ENCODE peak calls at places on chromosome 17, in eight cellular contexts. O, M, N, L, J, S, C and B are unnamed samples.

GRCh38 chr17:17305282-17305801 is 2.2 kb downstream of the NT5M start:
- DNase-seq in O (no peak), M (peak), N (no peak), L (peak), J (no peak), S (no peak), C (no peak), B (no peak)

GRCh38 chr17:29376667-29377268 is 13.4 kb upstream of the TAOK1 start:
- DNase-seq in O (no peak), M (no peak), N (peak), L (no peak), J (no peak), S (no peak), C (peak), B (no peak)

GRCh38 chr17:37206299-37206698 is 169.5 kb upstream of the C17orf78 start:
- DNase-seq in O (no peak), M (no peak), N (no peak), L (no peak), J (no peak), S (no peak), C (no peak), B (no peak)

GRCh38 chr17:35797370-35797769 is 1.9 kb upstream of the MMP28 start:
- DNase-seq in O (no peak), M (no peak), N (no peak), L (no peak), J (no peak), S (no peak), C (no peak), B (no peak)

GRCh38 chr17:62656446-62656845 is 29.0 kb downstream of the MRC2 start:
- DNase-seq in O (no peak), M (no peak), N (peak), L (no peak), J (no peak), S (no peak), C (no peak), B (no peak)

GRCh38 chr17:32609085-32609484 is 122.3 kb downstream of the CDK5R1 start:
- DNase-seq in O (no peak), M (peak), N (peak), L (peak), J (no peak), S (no peak), C (no peak), B (no peak)

GRCh38 chr17:4721203-4722135 is 9.8 kb upstream of the MED11 start:
- DNase-seq in O (peak), M (peak), N (peak), L (no peak), J (no peak), S (no peak), C (no peak), B (no peak)

GRCh38 chr17:51064061-51064735 is 56.5 kb downstream of the SPAG9 start:
- DNase-seq in O (peak), M (no peak), N (no peak), L (no peak), J (no peak), S (no peak), C (no peak), B (no peak)

GRCh38 chr17:30554839-30555751 is 77.9 kb downstream of the GOSR1 start:
- DNase-seq in O (peak), M (peak), N (no peak), L (peak), J (no peak), S (no peak), C (no peak), B (no peak)

GRCh38 chr17:75242461-75243042 is 18.9 kb downstream of the GGA3 start:
- DNase-seq in O (no peak), M (peak), N (no peak), L (peak), J (no peak), S (no peak), C (no peak), B (no peak)

GRCh38 chr17:43723697-43724359 is 34.8 kb downstream of the SOST start:
- DNase-seq in O (no peak), M (no peak), N (peak), L (no peak), J (no peak), S (peak), C (no peak), B (no peak)

GRCh38 chr17:45812102-45812501 is 28.0 kb downstream of the CRHR1 start:
- DNase-seq in O (no peak), M (no peak), N (no peak), L (peak), J (no peak), S (no peak), C (no peak), B (no peak)

GRCh38 chr17:40952675-40953074 is 14.1 kb downstream of the KRT39 start:
- DNase-seq in O (no peak), M (no peak), N (no peak), L (no peak), J (no peak), S (no peak), C (no peak), B (no peak)

GRCh38 chr17:38893612-38894011 is 23.8 kb downstream of the LASP1 start:
- DNase-seq in O (peak), M (no peak), N (peak), L (no peak), J (no peak), S (no peak), C (no peak), B (no peak)

GRCh38 chr17:67687541-67687940 is 30.2 kb upstream of the NOL11 start:
- DNase-seq in O (no peak), M (no peak), N (no peak), L (no peak), J (no peak), S (no peak), C (no peak), B (no peak)

GRCh38 chr17:5825717-5826330 is 241.5 kb upstream of the NLRP1 start:
- DNase-seq in O (peak), M (no peak), N (no peak), L (no peak), J (no peak), S (no peak), C (no peak), B (no peak)

GRCh38 chr17:72945468-72945867 is 147.0 kb downstream of the SLC39A11 start:
- DNase-seq in O (no peak), M (no peak), N (no peak), L (no peak), J (no peak), S (no peak), C (peak), B (no peak)

GRCh38 chr17:2030779-2031163 is 818 bp downstream of the DPH1 start:
- DNase-seq in O (no peak), M (no peak), N (no peak), L (no peak), J (no peak), S (no peak), C (no peak), B (peak)

GRCh38 chr17:31327534-31328526 is 6.4 kb upstream of the EVI2A start:
- DNase-seq in O (no peak), M (no peak), N (no peak), L (no peak), J (no peak), S (no peak), C (no peak), B (no peak)

GRCh38 chr17:77297693-77298666 is 157.2 kb downstream of the SEC14L1 start:
- DNase-seq in O (no peak), M (no peak), N (no peak), L (no peak), J (no peak), S (no peak), C (no peak), B (no peak)

GRCh38 chr17:58337600-58338453 is 9.2 kb upstream of the TSPOAP1 start:
- DNase-seq in O (no peak), M (peak), N (peak), L (peak), J (no peak), S (peak), C (peak), B (peak)

GRCh38 chr17:76918811-76919210 is 50.6 kb downstream of the MGAT5B start:
- DNase-seq in O (no peak), M (no peak), N (no peak), L (no peak), J (no peak), S (no peak), C (peak), B (no peak)

GRCh38 chr17:50514936-50515702 is 6.9 kb downstream of the MYCBPAP start:
- DNase-seq in O (no peak), M (no peak), N (peak), L (no peak), J (no peak), S (peak), C (no peak), B (no peak)

GRCh38 chr17:82655523-82655922 is 7.3 kb upstream of the WDR45B start:
- DNase-seq in O (no peak), M (peak), N (peak), L (no peak), J (no peak), S (no peak), C (no peak), B (no peak)
- H3K27ac ChIP-seq in O (no peak), M (peak), N (peak), L (no peak), J (no peak), S (no peak), C (no peak), B (no peak)

GRCh38 chr17:64243340-64243739 is 19.7 kb downstream of the TEX2 start:
- DNase-seq in O (no peak), M (no peak), N (no peak), L (no peak), J (no peak), S (no peak), C (no peak), B (no peak)

GRCh38 chr17:64240261-64240740 is 22.8 kb downstream of the TEX2 start:
- DNase-seq in O (no peak), M (no peak), N (peak), L (no peak), J (no peak), S (no peak), C (no peak), B (no peak)

GRCh38 chr17:64244165-64244564 is 18.9 kb downstream of the TEX2 start:
- DNase-seq in O (no peak), M (no peak), N (no peak), L (no peak), J (no peak), S (no peak), C (no peak), B (no peak)

GRCh38 chr17:64242633-64243032 is 20.4 kb downstream of the TEX2 start:
- DNase-seq in O (no peak), M (no peak), N (no peak), L (no peak), J (no peak), S (no peak), C (no peak), B (no peak)

GRCh38 chr17:64240741-64241347 is 22.2 kb downstream of the TEX2 start:
- DNase-seq in O (peak), M (peak), N (peak), L (no peak), J (no peak), S (peak), C (no peak), B (peak)
- H3K27ac ChIP-seq in O (no peak), M (peak), N (peak), L (no peak), J (peak), S (peak), C (no peak), B (peak)

DNA sequence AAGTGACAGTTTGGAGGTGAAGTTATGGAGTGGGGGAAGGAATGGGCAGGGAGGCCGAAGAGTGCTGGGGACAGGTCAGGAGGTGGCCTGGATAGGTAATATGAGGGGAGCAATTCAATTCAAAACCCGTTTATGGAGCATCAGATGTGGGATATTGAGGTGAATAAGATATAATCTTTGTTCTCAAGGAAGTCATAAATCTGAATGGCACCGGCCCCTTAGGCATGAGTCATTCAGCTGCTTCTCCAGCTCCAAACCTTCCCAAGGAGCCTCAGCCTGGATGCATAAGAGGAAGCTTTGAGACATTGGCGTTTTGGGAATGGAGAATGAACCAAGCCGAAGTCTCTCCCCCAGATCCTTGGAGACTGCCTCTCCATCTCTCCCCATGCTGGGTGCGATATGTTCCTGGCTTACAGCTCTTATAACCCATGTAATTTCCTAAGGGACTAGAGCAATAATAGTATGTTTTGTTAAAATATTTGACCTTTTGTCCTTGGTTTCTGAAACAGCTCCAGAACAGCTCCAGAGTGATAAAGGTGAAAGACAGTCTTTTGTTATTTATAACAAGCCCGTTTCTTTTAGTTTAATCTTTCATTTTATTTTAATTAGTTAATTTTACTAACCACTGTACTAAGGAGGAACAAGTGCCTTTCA is 1.7 kb downstream of the TUBG2 start:
- DNase-seq in O (peak), M (no peak), N (no peak), L (no peak), J (no peak), S (peak), C (no peak), B (no peak)
- H3K27ac ChIP-seq in O (no peak), M (peak), N (no peak), L (no peak), J (peak), S (peak), C (no peak), B (peak)

GRCh38 chr17:19677736-19678379 is 29.3 kb downstream of the ALDH3A2 start:
- DNase-seq in O (no peak), M (no peak), N (no peak), L (no peak), J (no peak), S (no peak), C (no peak), B (no peak)

GRCh38 chr17:19683117-19683516 is 33.3 kb downstream of the SLC47A2 start:
- DNase-seq in O (no peak), M (no peak), N (no peak), L (no peak), J (no peak), S (no peak), C (no peak), B (no peak)

GRCh38 chr17:19676901-19677300 is 28.4 kb downstream of the ALDH3A2 start:
- DNase-seq in O (no peak), M (no peak), N (no peak), L (no peak), J (no peak), S (no peak), C (no peak), B (no peak)

DNA sequence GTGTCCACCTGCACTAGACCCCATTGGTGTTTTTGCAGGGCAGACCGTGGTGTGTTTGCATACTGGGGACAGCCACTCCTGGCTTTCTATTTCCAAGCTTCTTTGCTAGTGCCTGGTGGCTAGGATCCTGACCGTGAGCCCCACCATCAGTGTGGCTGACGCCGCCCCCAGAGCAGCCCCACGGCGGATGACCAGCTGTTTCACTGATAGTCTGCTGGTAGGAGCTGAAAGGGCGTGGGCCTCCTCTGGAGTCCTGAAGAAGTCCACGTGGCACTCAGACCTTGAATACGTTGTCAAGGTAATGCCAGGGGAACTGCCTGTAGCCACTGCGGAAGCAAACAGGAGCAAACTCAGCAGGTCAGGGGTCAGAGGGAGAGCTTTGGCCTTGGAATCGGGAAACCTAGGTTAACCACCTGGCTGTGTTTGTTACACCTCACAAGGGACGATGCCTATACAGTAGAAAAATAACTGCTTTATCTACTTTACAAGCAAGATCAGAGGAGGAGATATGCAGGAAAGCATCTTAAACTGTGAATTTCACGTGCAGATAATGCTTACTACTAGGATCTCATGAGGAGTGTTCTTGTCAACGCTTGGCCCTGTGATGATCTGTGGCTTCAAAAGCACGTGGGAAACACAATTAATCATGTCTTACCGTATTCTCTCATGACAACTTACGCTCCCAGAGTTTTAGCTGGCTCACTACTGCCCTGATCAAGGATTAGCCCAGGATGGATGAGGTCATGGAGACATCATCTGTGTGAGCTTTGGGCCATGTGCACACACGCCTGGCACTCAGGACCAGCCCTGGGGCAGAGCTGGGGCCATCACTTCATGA is 30.2 kb downstream of the ALDH3A2 start:
- DNase-seq in O (no peak), M (no peak), N (no peak), L (no peak), J (no peak), S (no peak), C (no peak), B (no peak)
- H3K27ac ChIP-seq in O (no peak), M (no peak), N (no peak), L (no peak), J (no peak), S (no peak), C (no peak), B (no peak)